ENCODE peak calls at places on chromosome 2, in six cellular contexts. B is fibroblast of lung, T is GM10248, I is pancreas, E is Panc1, U is foreskin fibroblast. N is an unnamed sample.
A peak's percentile ranks its signal among the peaks of the same experiment; 100 is the strongest.

GRCh38 chr2:227871375-227871788 is at the start of gene DAW1:
- DNase-seq in I (peak; percentile 42), T (peak; percentile 74), E (no peak), B (peak; percentile 56), U (peak; percentile 69), N (peak; percentile 85)

GRCh38 chr2:121731366-121731765 is 5.3 kb downstream of the NIFK start:
- DNase-seq in B (no peak), I (no peak), E (no peak), U (no peak), T (no peak), N (no peak)

GRCh38 chr2:98823196-98824166 is 92.5 kb upstream of the MGAT4A start:
- DNase-seq in B (no peak), T (no peak), E (no peak), U (no peak), I (no peak), N (no peak)

GRCh38 chr2:19786408-19787058 is 115.2 kb downstream of the TTC32 start:
- DNase-seq in T (no peak), B (peak; percentile 75), E (no peak), U (peak; percentile 78), I (no peak), N (no peak)

GRCh38 chr2:98730053-98730850 is 680 bp downstream of the MGAT4A start:
- DNase-seq in B (no peak), E (no peak), T (no peak), U (peak; percentile 40), I (peak; percentile 67), N (peak; percentile 40)

GRCh38 chr2:217913415-217913814 is 89.4 kb downstream of the TNS1 start:
- DNase-seq in T (no peak), B (no peak), E (no peak), I (no peak), U (no peak), N (no peak)

GRCh38 chr2:240794178-240794721 is 25.8 kb downstream of the KIF1A start:
- DNase-seq in U (no peak), I (peak; percentile 25), T (no peak), E (no peak), B (no peak), N (no peak)

GRCh38 chr2:74585406-74586182 is 31.1 kb downstream of the DOK1 start:
- DNase-seq in I (no peak), T (peak; percentile 48), U (no peak), B (peak; percentile 26), E (no peak), N (peak; percentile 35)

GRCh38 chr2:196239622-196240587 is 68.5 kb upstream of the STK17B start:
- DNase-seq in B (peak; percentile 64), I (no peak), T (peak; percentile 61), E (no peak), U (peak; percentile 40), N (peak; percentile 46)

GRCh38 chr2:113083311-113083710 is 15.5 kb downstream of the IL1F10 start:
- DNase-seq in E (no peak), T (no peak), B (no peak), U (no peak), I (no peak), N (no peak)

GRCh38 chr2:130759906-130760753 is 4.8 kb downstream of the AMER3 start:
- DNase-seq in T (no peak), I (peak; percentile 87), U (no peak), E (no peak), B (no peak), N (no peak)

GRCh38 chr2:101983486-101983885 is 8.3 kb upstream of the IL1R2 start:
- DNase-seq in U (peak; percentile 51), I (no peak), E (no peak), B (peak; percentile 24), T (no peak), N (no peak)

GRCh38 chr2:29110916-29111315 is 4.3 kb upstream of the CLIP4 start:
- DNase-seq in E (no peak), B (no peak), I (no peak), T (peak; percentile 46), U (no peak), N (peak; percentile 53)

GRCh38 chr2:164689020-164689419 is 67.7 kb upstream of the GRB14 start:
- DNase-seq in I (no peak), T (no peak), B (no peak), E (no peak), U (no peak), N (no peak)

GRCh38 chr2:40458271-40458794 is 6.4 kb upstream of the SLC8A1 start:
- DNase-seq in U (no peak), T (no peak), I (no peak), E (no peak), B (no peak), N (no peak)

GRCh38 chr2:172442072-172442895 is 14.9 kb downstream of the ITGA6 start:
- DNase-seq in T (no peak), U (peak; percentile 93), E (peak; percentile 94), B (peak; percentile 93), I (peak; percentile 71), N (no peak)

GRCh38 chr2:118055512-118056164 is 32.6 kb upstream of the INSIG2 start:
- DNase-seq in T (peak; percentile 32), U (no peak), B (no peak), I (no peak), E (no peak), N (peak; percentile 13)

GRCh38 chr2:234840336-234840735 is 111.5 kb upstream of the SH3BP4 start:
- DNase-seq in U (peak; percentile 95), I (no peak), T (no peak), E (peak; percentile 35), B (peak; percentile 95), N (no peak)

GRCh38 chr2:198991431-198991830 is 466.3 kb downstream of the SATB2 start:
- DNase-seq in B (no peak), U (no peak), T (no peak), E (no peak), I (no peak), N (no peak)

GRCh38 chr2:150605664-150606063 is 118.2 kb upstream of the RND3 start:
- DNase-seq in B (no peak), E (no peak), I (no peak), U (no peak), T (no peak), N (no peak)

GRCh38 chr2:237278593-237278992 is 135.4 kb downstream of the COL6A3 start:
- DNase-seq in U (peak; percentile 96), B (peak; percentile 86), T (no peak), E (no peak), I (no peak), N (no peak)

GRCh38 chr2:158644139-158644538 is 151.0 kb upstream of the DAPL1 start:
- DNase-seq in I (no peak), T (no peak), U (peak; percentile 70), E (no peak), B (peak; percentile 52), N (no peak)

GRCh38 chr2:176158306-176158643 is 1.2 kb downstream of the HOXD3 start:
- DNase-seq in U (no peak), E (no peak), I (no peak), T (no peak), B (no peak), N (no peak)

GRCh38 chr2:120344991-120345975 is 653 bp upstream of the INHBB start:
- DNase-seq in T (no peak), I (peak; percentile 39), U (peak; percentile 53), B (no peak), E (no peak), N (peak; percentile 54)

GRCh38 chr2:191436368-191437055 is 191.3 kb downstream of the MYO1B start:
- DNase-seq in B (no peak), E (no peak), U (peak; percentile 33), T (no peak), I (no peak), N (no peak)

GRCh38 chr2:10305715-10306114 is 3.0 kb downstream of the HPCAL1 start:
- DNase-seq in E (no peak), I (peak; percentile 62), U (no peak), B (no peak), T (no peak), N (no peak)
- TF ChIP-seq CTCF in E (peak; percentile 70), I (no peak), U (no peak), B (peak; percentile 20), T (no peak), N (no peak)

DNA sequence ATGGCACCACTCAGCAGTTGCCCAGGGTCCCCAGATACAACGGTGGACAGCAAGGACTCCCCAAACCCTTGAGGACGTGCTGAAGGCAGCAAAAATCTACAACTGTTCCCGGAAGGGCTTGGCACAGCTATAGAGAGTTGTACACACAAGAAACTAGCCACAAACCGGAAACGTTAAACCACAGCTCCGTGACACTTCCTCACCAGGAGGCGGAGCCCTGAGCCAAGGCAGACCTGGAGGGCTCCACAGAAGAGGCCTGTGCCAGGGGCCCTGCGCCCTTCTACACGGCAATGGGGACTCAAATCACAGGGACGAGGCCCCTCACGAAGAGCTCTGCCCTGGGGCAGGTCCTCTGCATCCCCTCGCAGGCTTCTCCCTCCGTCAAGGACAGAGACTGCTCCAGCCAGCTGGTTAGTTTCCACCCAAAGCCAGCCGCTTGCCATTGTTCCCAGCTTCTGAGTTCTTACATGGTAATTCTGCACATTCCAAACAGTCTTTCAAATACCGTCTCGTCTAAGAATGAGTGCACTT is 133.3 kb downstream of the HDAC4 start:
- DNase-seq in E (no peak), B (peak; percentile 80), U (peak; percentile 61), I (no peak), T (peak; percentile 85), N (peak; percentile 86)
- TF ChIP-seq CTCF in E (no peak), B (peak; percentile 48), U (peak; percentile 19), I (no peak), T (peak; percentile 49), N (peak; percentile 61)

GRCh38 chr2:8575810-8576423 is 105.9 kb upstream of the ID2 start:
- DNase-seq in B (no peak), E (no peak), T (no peak), U (no peak), I (no peak), N (no peak)

GRCh38 chr2:8579686-8580085 is 102.2 kb upstream of the ID2 start:
- DNase-seq in T (no peak), B (no peak), U (no peak), E (no peak), I (no peak), N (no peak)

GRCh38 chr2:8578335-8579244 is 103.3 kb upstream of the ID2 start:
- DNase-seq in B (no peak), I (no peak), U (no peak), E (no peak), T (no peak), N (no peak)

GRCh38 chr2:8576525-8577157 is 105.2 kb upstream of the ID2 start:
- DNase-seq in I (no peak), E (no peak), B (no peak), U (no peak), T (no peak), N (peak; percentile 61)

DNA sequence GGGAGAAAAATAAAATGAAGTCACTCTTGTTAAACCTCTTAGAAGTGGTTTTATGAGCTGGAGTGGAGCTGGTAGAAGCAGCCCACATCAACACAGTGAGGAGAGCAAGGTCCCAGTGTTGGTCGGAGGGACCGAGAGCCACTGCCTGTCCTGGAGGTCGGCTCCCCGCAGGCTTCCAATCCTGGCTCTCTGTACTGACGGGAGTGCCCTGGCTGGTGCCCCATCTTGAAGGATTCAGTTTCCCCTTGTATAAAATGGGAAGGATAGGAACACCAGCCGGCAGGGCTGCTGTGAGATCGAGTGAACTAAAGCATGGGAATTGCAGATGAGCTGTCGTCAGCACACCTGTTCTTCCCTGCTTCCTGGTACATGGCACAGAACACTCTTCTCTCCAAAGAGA is 104.3 kb upstream of the ID2 start:
- DNase-seq in E (no peak), I (no peak), U (no peak), T (no peak), B (no peak), N (no peak)
- TF ChIP-seq CTCF in E (no peak), I (no peak), U (no peak), T (no peak), B (no peak), N (no peak)

GRCh38 chr2:15939556-15939853 is 845 bp upstream of the MYCN start:
- DNase-seq in E (no peak), T (peak; percentile 77), I (peak; percentile 62), U (no peak), B (no peak), N (peak; percentile 84)
- TF ChIP-seq CTCF in E (no peak), T (peak; percentile 84), I (no peak), U (no peak), B (peak; percentile 41), N (no peak)

N was measured in GM13977.